ENCODE peak calls at places on chromosomes 16 and 17, in six cellular contexts. A, R, Y, B, M and K are unnamed samples.

GRCh38 chr17:54348234-54348633 is 525.5 kb downstream of the KIF2B start:
- DNase-seq in A (no peak), R (peak; percentile 64), Y (no peak), B (no peak), M (no peak), K (no peak)

GRCh38 chr16:20906225-20906870 is 5.8 kb downstream of the LYRM1 start:
- DNase-seq in A (no peak), R (no peak), Y (peak; percentile 71), B (no peak), M (no peak), K (no peak)

GRCh38 chr16:74577882-74578366 is 29.0 kb downstream of the GLG1 start:
- DNase-seq in A (no peak), R (no peak), Y (peak; percentile 65), B (no peak), M (no peak), K (no peak)

GRCh38 chr17:49031965-49032928 is 35.1 kb downstream of the IGF2BP1 start:
- DNase-seq in A (peak; percentile 83), R (peak; percentile 95), Y (peak; percentile 80), B (peak; percentile 93), M (peak; percentile 33), K (peak; percentile 62)

GRCh38 chr17:40582328-40582901 is 17.1 kb upstream of the CCR7 start:
- DNase-seq in A (no peak), R (no peak), Y (peak; percentile 97), B (no peak), M (peak; percentile 7), K (no peak)

GRCh38 chr17:33778505-33779398 is 476.3 kb upstream of the CCL2 start:
- DNase-seq in A (peak; percentile 52), R (peak; percentile 68), Y (peak; percentile 57), B (peak; percentile 65), M (peak; percentile 2), K (peak; percentile 30)

GRCh38 chr17:35705705-35706104 is 25.7 kb upstream of the RASL10B start:
- DNase-seq in A (no peak), R (no peak), Y (no peak), B (no peak), M (no peak), K (no peak)

GRCh38 chr17:81553616-81554181 is 1.5 kb upstream of the FAAP100 start:
- DNase-seq in A (no peak), R (no peak), Y (peak; percentile 89), B (no peak), M (peak; percentile 53), K (peak; percentile 39)

GRCh38 chr16:2337431-2338296 is 2.9 kb downstream of the ABCA3 start:
- DNase-seq in A (no peak), R (no peak), Y (peak; percentile 21), B (no peak), M (no peak), K (no peak)

GRCh38 chr16:86980644-86981043 is 336.5 kb downstream of the C16orf95 start:
- DNase-seq in A (no peak), R (no peak), Y (no peak), B (no peak), M (no peak), K (no peak)

GRCh38 chr17:47831934-47832327 is 461 bp downstream of the LRRC46 start:
- DNase-seq in A (no peak), R (no peak), Y (no peak), B (no peak), M (no peak), K (no peak)

GRCh38 chr17:40600486-40601046 is 35.3 kb upstream of the CCR7 start:
- DNase-seq in A (no peak), R (peak; percentile 50), Y (no peak), B (no peak), M (no peak), K (no peak)

GRCh38 chr17:2262146-2262587 is 41.4 kb downstream of the SMG6 start:
- DNase-seq in A (no peak), R (no peak), Y (no peak), B (no peak), M (no peak), K (no peak)

GRCh38 chr17:65975878-65976277 is 216.1 kb downstream of the CEP112 start:
- DNase-seq in A (peak; percentile 17), R (peak; percentile 10), Y (no peak), B (peak; percentile 59), M (no peak), K (no peak)

GRCh38 chr17:77140878-77141767 is at the start of gene SEC14L1:
- DNase-seq in A (peak; percentile 59), R (peak; percentile 85), Y (no peak), B (peak; percentile 79), M (no peak), K (peak; percentile 50)

GRCh38 chr17:43175213-43176118 is 4.5 kb downstream of the NBR1 start:
- DNase-seq in A (no peak), R (peak; percentile 49), Y (no peak), B (no peak), M (no peak), K (no peak)

GRCh38 chr17:14428640-14429029 is 127.8 kb downstream of the HS3ST3B1 start:
- DNase-seq in A (no peak), R (no peak), Y (no peak), B (no peak), M (no peak), K (no peak)

GRCh38 chr16:86403541-86404163 is 106.7 kb upstream of the FOXF1 start:
- DNase-seq in A (no peak), R (peak; percentile 37), Y (no peak), B (no peak), M (no peak), K (no peak)

GRCh38 chr16:85777583-85778310 is 21.6 kb downstream of the EMC8 start:
- DNase-seq in A (no peak), R (no peak), Y (no peak), B (no peak), M (no peak), K (no peak)

GRCh38 chr16:49664221-49665215 is 191.4 kb downstream of the ZNF423 start:
- DNase-seq in A (no peak), R (no peak), Y (peak; percentile 8), B (no peak), M (no peak), K (peak; percentile 25)
- H3K4me3 ChIP-seq in A (no peak overlapping the region), R (no peak overlapping the region), Y (no peak overlapping the region), B (no peak overlapping the region), M (no peak overlapping the region), K (no peak overlapping the region)

DNA sequence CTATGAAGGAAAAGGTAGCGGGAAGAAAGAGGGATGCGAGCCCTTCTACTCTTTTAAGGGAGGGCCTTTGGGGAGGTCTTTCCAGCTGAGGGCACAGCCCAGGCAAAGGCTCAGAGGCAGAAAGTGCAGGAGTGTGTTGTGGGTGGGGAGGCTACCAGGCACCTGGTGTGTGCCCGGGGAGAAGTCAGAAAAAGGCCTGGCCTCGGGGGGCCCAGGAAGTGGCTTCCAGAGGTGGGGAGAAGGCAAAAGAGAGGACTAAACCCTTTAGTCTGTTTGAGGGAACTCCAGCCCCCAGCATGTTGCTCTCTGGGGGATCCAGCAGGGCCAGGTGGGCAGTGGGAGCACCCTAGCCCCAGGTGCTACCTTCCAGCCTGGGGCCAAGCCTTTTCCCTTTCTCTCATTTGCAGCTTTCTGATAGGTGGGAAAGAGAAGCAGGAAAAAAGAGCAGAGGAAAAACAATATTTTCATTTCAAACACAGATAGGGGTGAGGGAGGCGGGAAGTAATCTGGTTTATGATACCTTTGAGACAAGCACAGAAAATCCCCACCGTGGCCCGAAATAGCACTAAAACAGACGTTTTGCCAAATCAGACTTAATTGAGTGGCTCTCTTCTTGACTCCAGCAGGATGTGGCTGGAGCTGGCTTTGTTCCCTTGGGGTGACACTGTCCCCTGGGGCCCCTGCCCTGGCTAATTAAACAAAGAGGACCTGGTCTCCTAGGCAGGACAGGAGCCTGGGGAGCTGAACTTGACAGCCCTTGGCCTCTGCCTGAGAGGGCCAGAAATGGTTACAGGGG is 10.4 kb downstream of the RAI1 start:
- DNase-seq in A (no peak), R (no peak), Y (peak; percentile 46), B (no peak), M (no peak), K (no peak)
- H3K9ac ChIP-seq in A (no peak overlapping the region), R (no peak overlapping the region), Y (peak overlapping the region; percentile 16), B (no peak overlapping the region), M (peak overlapping the region; percentile 42), K (peak overlapping the region; percentile 44)

GRCh38 chr16:81067166-81067565 is 9.9 kb downstream of the C16orf46 start:
- DNase-seq in A (no peak), R (no peak), Y (no peak), B (no peak), M (no peak), K (no peak)

GRCh38 chr16:81070979-81071378 is 6.1 kb downstream of the C16orf46 start:
- DNase-seq in A (no peak), R (no peak), Y (no peak), B (no peak), M (no peak), K (no peak)

GRCh38 chr16:81069063-81069462 is 8.0 kb downstream of the C16orf46 start:
- DNase-seq in A (no peak), R (no peak), Y (no peak), B (no peak), M (no peak), K (no peak)

GRCh38 chr16:81073560-81074330 is 3.3 kb downstream of the C16orf46 start:
- DNase-seq in A (no peak), R (peak; percentile 60), Y (no peak), B (peak; percentile 64), M (no peak), K (no peak)

DNA sequence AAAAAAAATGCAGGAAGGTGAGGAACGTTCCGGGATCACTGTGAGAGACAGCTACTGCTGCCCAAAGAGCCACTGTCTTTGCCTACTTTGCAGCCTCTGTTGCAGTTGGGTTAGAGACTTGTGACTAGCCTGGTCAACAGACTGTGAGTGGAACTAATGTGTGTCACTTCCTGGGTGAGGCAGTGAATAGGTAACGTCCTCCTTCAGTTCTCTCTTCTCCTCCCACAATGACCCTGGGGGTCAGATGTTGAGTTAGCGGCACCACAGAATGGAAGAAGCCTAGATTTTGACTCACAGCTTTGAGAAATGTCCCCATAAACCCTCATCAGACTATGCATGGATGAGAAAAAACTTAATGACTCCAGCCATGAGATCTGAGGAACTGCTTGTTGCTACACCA is 5.2 kb downstream of the C16orf46 start:
- DNase-seq in A (no peak), R (peak; percentile 14), Y (no peak), B (no peak), M (peak; percentile 17), K (no peak)
- H3K27ac ChIP-seq in A (no peak overlapping the region), R (no peak overlapping the region), Y (no peak overlapping the region), B (no peak overlapping the region), M (no peak overlapping the region), K (no peak overlapping the region)

GRCh38 chr17:67619555-67619954 is 98.2 kb upstream of the NOL11 start:
- DNase-seq in A (no peak), R (no peak), Y (no peak), B (no peak), M (no peak), K (no peak)

GRCh38 chr17:67620636-67621035 is 97.1 kb upstream of the NOL11 start:
- DNase-seq in A (no peak), R (no peak), Y (no peak), B (no peak), M (no peak), K (no peak)

GRCh38 chr17:67623767-67624166 is 94.0 kb upstream of the NOL11 start:
- DNase-seq in A (no peak), R (no peak), Y (no peak), B (no peak), M (no peak), K (no peak)

GRCh38 chr17:67617304-67617899 is 100.3 kb upstream of the NOL11 start:
- DNase-seq in A (no peak), R (no peak), Y (no peak), B (no peak), M (no peak), K (no peak)

DNA sequence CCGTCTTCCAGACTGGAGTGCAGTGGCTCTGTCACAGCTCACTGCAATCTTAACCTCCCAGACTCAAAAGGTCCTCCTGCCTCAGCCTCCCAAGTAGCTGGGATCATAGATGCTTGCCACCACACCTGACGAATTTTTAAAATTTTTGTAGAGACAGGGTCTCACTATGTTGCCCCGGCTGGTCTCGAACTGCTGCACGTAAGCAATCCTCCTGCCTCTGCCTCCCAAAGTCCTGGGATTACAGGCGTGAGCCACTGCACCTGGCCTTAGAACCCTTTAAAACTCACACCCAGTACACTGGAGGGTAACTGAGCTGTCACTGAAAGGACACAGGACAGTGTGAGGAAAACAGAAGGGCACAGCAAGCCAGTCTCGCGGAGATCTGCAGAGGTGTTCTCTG is 97.6 kb upstream of the NOL11 start:
- DNase-seq in A (no peak), R (no peak), Y (no peak), B (no peak), M (no peak), K (no peak)
- H3K4me3 ChIP-seq in A (no peak overlapping the region), R (no peak overlapping the region), Y (no peak overlapping the region), B (no peak overlapping the region), M (no peak overlapping the region), K (no peak overlapping the region)